ENCODE peak calls at places on chromosomes 13 and 19, in seven cellular contexts. W is sigmoid colon, S is cardiac fibroblast, E is foreskin fibroblast, G is choroid plexus epithelial cell, V is nephron progenitor cell, D is A549. M is an unnamed sample.

GRCh38 chr19:43779820-43780219 is 953 bp downstream of the KCNN4 start:
- DNase-seq in W (no peak), S (no peak), E (no peak), G (no peak), V (no peak), D (peak), M (no peak)

GRCh38 chr19:8397291-8397690 is 7.1 kb downstream of the RAB11B start:
- DNase-seq in W (no peak), S (no peak), E (no peak), G (no peak), V (no peak), D (no peak), M (no peak)

GRCh38 chr13:100657881-100658315 is 16.7 kb downstream of the TMTC4 start:
- DNase-seq in W (no peak), S (no peak), E (no peak), G (no peak), V (no peak), D (no peak), M (no peak)

GRCh38 chr13:41568990-41569387 is 111.6 kb downstream of the RGCC start:
- DNase-seq in W (no peak), S (peak), E (peak), G (peak), V (no peak), D (no peak), M (no peak)

GRCh38 chr13:112444001-112444311 is 67.8 kb downstream of the SPACA7 start:
- DNase-seq in W (peak), S (peak), E (peak), G (peak), V (peak), D (peak), M (peak)

GRCh38 chr13:99226493-99226892 is 25.8 kb downstream of the UBAC2 start:
- DNase-seq in W (no peak), S (no peak), E (no peak), G (peak), V (no peak), D (no peak), M (no peak)

GRCh38 chr13:45847554-45848224 is 3.9 kb downstream of the SIAH3 start:
- DNase-seq in W (peak), S (no peak), E (no peak), G (peak), V (no peak), D (no peak), M (no peak)

GRCh38 chr13:113110048-113110851 is 4.7 kb downstream of the F7 start:
- DNase-seq in W (peak), S (peak), E (no peak), G (peak), V (peak), D (no peak), M (peak)

GRCh38 chr19:16045171-16045570 is 31.1 kb upstream of the TPM4 start:
- DNase-seq in W (no peak), S (no peak), E (no peak), G (no peak), V (no peak), D (no peak), M (no peak)

GRCh38 chr13:44974056-44974798 is 15.0 kb downstream of the NUFIP1 start:
- DNase-seq in W (no peak), S (peak), E (peak), G (peak), V (no peak), D (no peak), M (no peak)

GRCh38 chr19:11949201-11949600 is 15.6 kb upstream of the ZNF763 start:
- DNase-seq in W (no peak), S (peak), E (no peak), G (peak), V (no peak), D (no peak), M (no peak)

GRCh38 chr19:16076958-16077611 is 790 bp downstream of the TPM4 start:
- DNase-seq in W (peak), S (peak), E (no peak), G (no peak), V (peak), D (no peak), M (peak)

GRCh38 chr19:45599286-45599685 is 2.7 kb downstream of the GPR4 start:
- DNase-seq in W (no peak), S (no peak), E (no peak), G (no peak), V (no peak), D (no peak), M (no peak)

GRCh38 chr19:5953680-5954213 is 24.2 kb downstream of the RANBP3 start:
- DNase-seq in W (peak), S (peak), E (no peak), G (no peak), V (no peak), D (no peak), M (no peak)

GRCh38 chr19:18488838-18489626 is 32.8 kb downstream of the ELL start:
- DNase-seq in W (no peak), S (no peak), E (no peak), G (no peak), V (peak), D (peak), M (no peak)

GRCh38 chr13:92989301-92989700 is 237.3 kb upstream of the GPC6 start:
- DNase-seq in W (no peak), S (no peak), E (no peak), G (no peak), V (no peak), D (no peak), M (no peak)

GRCh38 chr13:21079761-21080730 is 18.7 kb upstream of the LATS2 start:
- DNase-seq in W (no peak), S (peak), E (peak), G (peak), V (no peak), D (no peak), M (no peak)

GRCh38 chr13:43905435-43906031 is 25.8 kb downstream of the LACC1 start:
- DNase-seq in W (no peak), S (peak), E (peak), G (peak), V (peak), D (no peak), M (no peak)

GRCh38 chr19:28289294-28290063 is 923.5 kb downstream of the UQCRFS1 start:
- DNase-seq in W (no peak), S (peak), E (peak), G (peak), V (no peak), D (no peak), M (no peak)

DNA sequence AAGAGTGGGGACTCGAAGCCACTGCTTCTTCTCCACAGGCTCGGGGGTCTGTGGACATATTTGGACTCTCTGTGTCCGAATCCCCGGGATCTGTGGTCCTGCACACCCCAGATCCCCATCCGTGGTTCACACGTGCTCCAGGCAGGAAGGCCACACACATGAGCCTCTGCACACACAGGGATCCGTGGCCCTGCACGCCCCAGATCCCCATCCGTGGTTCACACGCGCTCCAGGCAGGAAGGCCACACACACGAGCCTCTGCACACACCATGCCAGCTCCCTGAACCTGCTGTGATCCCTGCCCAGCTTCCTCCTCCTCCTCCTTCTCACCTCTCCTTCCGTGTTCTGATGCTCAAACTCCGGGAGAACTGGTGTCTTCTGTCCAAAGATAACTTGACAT is 3.1 kb downstream of the TEX29 start:
- DNase-seq in W (peak), S (no peak), E (no peak), G (no peak), V (no peak), D (no peak), M (no peak)
- TF ChIP-seq CTCF in W (no peak), S (no peak), E (no peak), G (no peak), V (no peak), D (no peak), M (no peak)

GRCh38 chr19:21256722-21257121 is 72.5 kb downstream of the ZNF708 start:
- DNase-seq in W (no peak), S (peak), E (no peak), G (peak), V (no peak), D (peak), M (no peak)
- TF ChIP-seq CTCF in W (no peak), S (no peak), E (peak), G (peak), V (no peak), D (peak), M (peak)

DNA sequence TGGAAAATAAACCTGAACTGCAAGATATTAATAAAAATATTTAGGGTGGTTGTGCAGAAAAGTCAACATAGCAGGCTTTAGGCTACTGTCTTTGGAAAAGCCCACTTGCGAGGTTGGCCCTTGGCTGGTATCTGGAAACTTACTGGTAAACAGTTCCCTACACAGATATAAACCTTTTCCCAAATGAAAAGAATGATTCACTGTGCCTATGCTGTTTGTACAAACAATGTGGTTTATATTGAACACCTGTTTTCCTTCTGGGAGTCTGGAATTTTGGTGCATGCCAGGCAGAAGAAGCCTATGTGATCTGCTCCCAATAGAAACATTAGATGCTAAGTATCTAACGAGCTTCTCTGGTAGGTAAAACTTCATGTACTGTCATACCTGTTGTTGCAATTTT is 29.7 kb upstream of the SOHLH2 start:
- DNase-seq in W (no peak), S (no peak), E (no peak), G (no peak), V (no peak), D (no peak), M (no peak)
- TF ChIP-seq CTCF in W (no peak), S (no peak), E (no peak), G (no peak), V (no peak), D (no peak), M (no peak)

DNA sequence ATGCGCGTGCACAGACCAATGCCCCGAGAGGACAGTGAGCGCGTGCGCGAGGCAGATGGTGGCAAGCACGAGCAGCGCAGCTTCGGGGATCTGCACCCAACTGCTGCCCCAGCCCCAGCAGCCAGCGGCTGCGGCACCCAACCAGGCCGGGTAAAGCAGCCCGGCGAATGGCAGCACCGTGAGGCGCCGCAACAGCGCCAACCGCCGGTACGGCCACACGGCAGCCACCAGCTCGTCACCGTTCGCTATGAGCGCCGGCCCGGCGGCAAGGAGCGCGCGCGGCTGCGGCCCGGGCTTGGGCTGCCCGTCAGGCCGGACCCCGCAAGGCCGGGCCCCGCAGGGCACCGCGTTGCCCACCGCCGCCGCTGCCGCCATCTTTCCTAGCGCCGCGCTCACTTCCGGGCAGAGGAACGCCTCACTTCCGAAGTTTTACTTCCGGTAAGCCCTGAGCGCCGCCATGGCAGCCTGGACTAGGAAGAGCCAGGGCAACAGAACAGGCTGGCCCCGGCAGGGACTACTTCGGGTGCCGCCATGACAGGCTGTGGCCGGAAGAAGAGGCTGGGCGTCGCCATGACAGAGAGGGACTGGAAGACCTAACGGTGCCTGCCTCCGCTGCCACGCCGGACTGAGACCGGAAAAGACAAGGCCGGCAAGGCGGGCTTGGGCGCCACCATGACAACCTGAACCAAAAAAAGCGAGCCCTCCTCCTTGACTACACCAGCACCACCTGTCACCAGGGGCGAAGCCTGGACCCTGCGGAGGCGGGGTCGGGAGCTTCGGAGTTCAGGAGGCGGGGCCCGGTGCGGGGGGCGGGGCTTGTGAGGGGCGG is at the start of gene ATP13A1:
- DNase-seq in W (peak), S (peak), E (peak), G (peak), V (peak), D (peak), M (peak)
- TF ChIP-seq CTCF in W (no peak), S (no peak), E (peak), G (peak), V (no peak), D (peak), M (peak)

DNA sequence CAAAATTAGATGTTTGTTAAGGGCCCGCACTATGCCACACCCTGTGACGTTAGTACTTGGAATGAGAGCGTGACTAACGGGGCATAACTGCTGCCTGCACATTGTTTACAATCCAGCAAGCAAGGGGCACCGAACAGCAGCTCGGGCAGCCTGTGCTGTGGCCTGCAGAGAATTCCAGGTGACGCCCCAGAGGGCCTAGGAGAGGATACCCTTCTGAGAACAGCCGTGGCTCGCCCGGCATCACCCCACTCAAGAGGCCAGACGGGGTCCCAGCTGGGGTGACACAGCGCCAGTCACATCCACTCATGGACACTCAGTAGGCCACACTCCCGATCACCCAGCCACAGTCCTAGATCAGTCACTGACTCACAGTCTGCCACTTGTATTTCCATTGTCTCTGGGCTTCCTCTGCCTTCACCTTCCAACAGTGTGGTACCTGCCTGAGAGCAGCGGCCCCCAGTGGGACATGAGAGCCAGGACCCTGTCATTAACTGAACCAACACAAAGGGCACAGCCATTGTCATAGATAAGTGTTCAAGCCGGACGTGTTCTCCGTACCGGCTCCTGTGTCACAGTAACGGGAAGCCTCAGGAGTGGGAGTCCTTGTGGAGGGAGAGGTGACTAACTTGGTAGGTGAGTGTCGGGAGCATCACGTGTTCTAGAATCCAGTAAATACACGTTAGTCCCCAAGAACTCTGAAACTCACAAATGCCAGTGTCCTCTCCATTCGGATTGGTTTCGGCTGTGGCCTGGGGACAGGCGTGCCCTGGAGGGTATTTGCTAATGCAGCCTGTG is 7.5 kb downstream of the ZNF331 start:
- DNase-seq in W (no peak), S (peak), E (peak), G (no peak), V (no peak), D (peak), M (no peak)
- TF ChIP-seq CTCF in W (no peak), S (no peak), E (no peak), G (no peak), V (no peak), D (no peak), M (no peak)